ENCODE peak calls at places on chromosome 12, in five cellular contexts. One of them, this sample, is unnamed.

GRCh38 chr12:114744696-114745095 is 60.7 kb upstream of the TBX3 start:
- DNase-seq in mesenchymal stem cell: no peak
- DNase-seq in mucosa of descending colon: no peak
- DNase-seq in DND-41: no peak
- DNase-seq in kidney epithelial cell: no peak
- DNase-seq in this sample: peak; percentile 70

GRCh38 chr12:27293463-27293862 is 39.2 kb upstream of the BMAL2 start:
- DNase-seq in kidney epithelial cell: no peak
- DNase-seq in mesenchymal stem cell: no peak
- DNase-seq in mucosa of descending colon: no peak
- DNase-seq in DND-41: no peak
- DNase-seq in this sample: no peak

GRCh38 chr12:8045952-8046944 is 13.7 kb downstream of the FOXJ2 start:
- DNase-seq in mucosa of descending colon: peak; percentile 72
- DNase-seq in DND-41: peak; percentile 76
- DNase-seq in mesenchymal stem cell: peak; percentile 82
- DNase-seq in kidney epithelial cell: no peak
- DNase-seq in this sample: peak; percentile 87

GRCh38 chr12:92552412-92553108 is 150.2 kb upstream of the PLEKHG7 start:
- DNase-seq in DND-41: no peak
- DNase-seq in mesenchymal stem cell: peak; percentile 54
- DNase-seq in mucosa of descending colon: no peak
- DNase-seq in kidney epithelial cell: no peak
- DNase-seq in this sample: no peak

GRCh38 chr12:1306096-1306495 is 288.3 kb downstream of the FBXL14 start:
- DNase-seq in DND-41: no peak
- DNase-seq in mucosa of descending colon: no peak
- DNase-seq in kidney epithelial cell: no peak
- DNase-seq in mesenchymal stem cell: no peak
- DNase-seq in this sample: peak; percentile 36

GRCh38 chr12:51924551-51925399 is 17.5 kb downstream of the ACVRL1 start:
- DNase-seq in kidney epithelial cell: no peak
- DNase-seq in mucosa of descending colon: no peak
- DNase-seq in mesenchymal stem cell: no peak
- DNase-seq in DND-41: no peak
- DNase-seq in this sample: no peak

GRCh38 chr12:18482601-18483120 is 221.3 kb downstream of the PIK3C2G start:
- DNase-seq in mesenchymal stem cell: no peak
- DNase-seq in kidney epithelial cell: no peak
- DNase-seq in DND-41: no peak
- DNase-seq in mucosa of descending colon: no peak
- DNase-seq in this sample: no peak

GRCh38 chr12:128339121-128339520 is 72.2 kb downstream of the TMEM132C start:
- DNase-seq in mucosa of descending colon: no peak
- DNase-seq in DND-41: no peak
- DNase-seq in kidney epithelial cell: no peak
- DNase-seq in mesenchymal stem cell: no peak
- DNase-seq in this sample: no peak

GRCh38 chr12:47378907-47379306 is 299.1 kb upstream of the AMIGO2 start:
- DNase-seq in kidney epithelial cell: no peak
- DNase-seq in DND-41: no peak
- DNase-seq in mesenchymal stem cell: no peak
- DNase-seq in mucosa of descending colon: no peak
- DNase-seq in this sample: peak; percentile 61

GRCh38 chr12:122076743-122077495 is 1.6 kb upstream of the MLXIP start:
- DNase-seq in mesenchymal stem cell: no peak
- DNase-seq in mucosa of descending colon: peak; percentile 71
- DNase-seq in DND-41: no peak
- DNase-seq in kidney epithelial cell: no peak
- DNase-seq in this sample: no peak

GRCh38 chr12:103310871-103311270 is 184.9 kb downstream of the C12orf42 start:
- DNase-seq in DND-41: no peak
- DNase-seq in mesenchymal stem cell: no peak
- DNase-seq in kidney epithelial cell: no peak
- DNase-seq in mucosa of descending colon: no peak
- DNase-seq in this sample: no peak

GRCh38 chr12:130501821-130502220 is 164.1 kb downstream of the PIWIL1 start:
- DNase-seq in mucosa of descending colon: no peak
- DNase-seq in kidney epithelial cell: no peak
- DNase-seq in mesenchymal stem cell: no peak
- DNase-seq in DND-41: no peak
- DNase-seq in this sample: no peak

GRCh38 chr12:24280085-24280842 is 330.8 kb upstream of the SOX5 start:
- DNase-seq in kidney epithelial cell: no peak
- DNase-seq in mucosa of descending colon: no peak
- DNase-seq in mesenchymal stem cell: peak; percentile 6
- DNase-seq in DND-41: no peak
- DNase-seq in this sample: no peak
- H3K4me3 ChIP-seq in kidney epithelial cell: no peak overlapping the region
- H3K4me3 ChIP-seq in mucosa of descending colon: no peak overlapping the region
- H3K4me3 ChIP-seq in mesenchymal stem cell: no peak overlapping the region
- H3K4me3 ChIP-seq in DND-41: no peak overlapping the region
- H3K4me3 ChIP-seq in this sample: no peak overlapping the region

GRCh38 chr12:69247253-69248018 is 8.1 kb downstream of the CPSF6 start:
- DNase-seq in mucosa of descending colon: no peak
- DNase-seq in mesenchymal stem cell: no peak
- DNase-seq in kidney epithelial cell: no peak
- DNase-seq in DND-41: no peak
- DNase-seq in this sample: no peak
- H3K4me3 ChIP-seq in mucosa of descending colon: no peak overlapping the region
- H3K4me3 ChIP-seq in mesenchymal stem cell: no peak overlapping the region
- H3K4me3 ChIP-seq in kidney epithelial cell: no peak overlapping the region
- H3K4me3 ChIP-seq in DND-41: no peak overlapping the region
- H3K4me3 ChIP-seq in this sample: no peak overlapping the region

DNA sequence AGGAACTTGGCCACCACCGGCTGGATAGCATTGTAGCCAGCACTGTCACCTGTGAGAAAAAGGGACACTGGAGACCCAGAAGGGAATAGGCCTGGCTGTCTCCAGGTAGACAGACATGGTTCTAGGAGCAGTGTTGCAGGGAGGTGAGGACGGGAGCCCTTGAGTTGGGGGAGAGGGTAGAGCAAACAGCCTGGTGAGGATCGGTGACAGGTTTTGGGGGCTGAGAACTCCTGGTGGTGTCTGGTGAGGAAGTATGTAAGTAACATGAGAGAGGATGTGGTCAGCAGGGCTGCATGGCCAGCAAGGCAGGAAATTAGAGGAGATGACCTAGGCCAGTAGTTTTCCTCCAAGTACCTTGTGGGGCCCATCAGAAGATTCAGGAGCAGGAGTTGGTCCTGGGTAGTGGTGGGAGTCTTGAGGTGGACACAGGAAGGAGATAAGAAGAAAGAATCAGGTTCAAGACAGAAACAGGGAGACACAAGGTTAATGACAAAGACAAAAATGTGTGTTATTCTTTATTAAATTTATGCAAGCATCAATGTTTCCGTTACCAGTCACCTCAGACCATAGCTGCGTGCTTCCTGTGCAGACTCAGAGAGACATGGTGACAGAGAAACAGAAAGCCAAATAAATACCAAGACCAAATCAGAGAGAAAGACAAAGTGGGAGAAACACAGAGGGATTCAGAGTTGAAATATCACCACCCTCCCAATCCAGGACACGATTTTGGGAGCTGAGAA is at the start of gene ARHGAP9:
- DNase-seq in mesenchymal stem cell: no peak
- DNase-seq in DND-41: no peak
- DNase-seq in mucosa of descending colon: no peak
- DNase-seq in kidney epithelial cell: no peak
- DNase-seq in this sample: no peak
- H3K4me3 ChIP-seq in mesenchymal stem cell: no peak within 1 kb of the TSS
- H3K4me3 ChIP-seq in DND-41: no peak within 1 kb of the TSS
- H3K4me3 ChIP-seq in mucosa of descending colon: no peak within 1 kb of the TSS
- H3K4me3 ChIP-seq in kidney epithelial cell: no peak within 1 kb of the TSS
- H3K4me3 ChIP-seq in this sample: no peak within 1 kb of the TSS

GRCh38 chr12:132904718-132905328 is 17.4 kb upstream of the CHFR start:
- DNase-seq in kidney epithelial cell: no peak
- DNase-seq in mesenchymal stem cell: peak; percentile 26
- DNase-seq in DND-41: no peak
- DNase-seq in mucosa of descending colon: peak; percentile 87
- DNase-seq in this sample: peak; percentile 74
- H3K4me3 ChIP-seq in kidney epithelial cell: no peak overlapping the region
- H3K4me3 ChIP-seq in mesenchymal stem cell: no peak overlapping the region
- H3K4me3 ChIP-seq in DND-41: no peak overlapping the region
- H3K4me3 ChIP-seq in mucosa of descending colon: no peak overlapping the region
- H3K4me3 ChIP-seq in this sample: peak overlapping the region; percentile 33

DNA sequence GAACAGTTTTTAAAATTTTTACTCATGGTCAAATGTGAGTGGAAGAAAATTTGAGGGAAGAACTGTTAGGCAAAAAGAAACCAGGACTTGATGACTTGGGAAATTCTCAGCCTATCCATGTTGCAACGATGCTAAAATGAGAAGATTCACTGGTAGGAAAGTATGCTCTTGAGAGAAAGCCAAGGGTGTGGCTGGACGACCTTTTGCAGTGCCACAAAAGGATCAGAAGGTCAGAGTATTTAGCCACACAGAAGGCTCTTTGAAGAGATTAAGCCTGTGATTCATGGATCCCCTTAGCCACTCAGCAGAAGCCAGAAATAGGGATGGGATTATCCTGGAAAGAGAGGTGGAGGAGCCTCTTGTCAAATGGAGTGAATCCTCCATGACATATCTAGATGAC is 336.8 kb downstream of the LRIG3 start:
- DNase-seq in mesenchymal stem cell: peak; percentile 57
- DNase-seq in kidney epithelial cell: no peak
- DNase-seq in mucosa of descending colon: no peak
- DNase-seq in DND-41: no peak
- DNase-seq in this sample: peak; percentile 61
- H3K4me3 ChIP-seq in mesenchymal stem cell: no peak overlapping the region
- H3K4me3 ChIP-seq in kidney epithelial cell: no peak overlapping the region
- H3K4me3 ChIP-seq in mucosa of descending colon: no peak overlapping the region
- H3K4me3 ChIP-seq in DND-41: no peak overlapping the region
- H3K4me3 ChIP-seq in this sample: no peak overlapping the region